ENCODE peak calls at places on chromosomes 5 and 9, in seven cellular contexts. S is H9, B is neuronal stem cell, L is mesenchymal stem cell, E is H1, T is trophoblast cell, H is mesendoderm. J is an unnamed sample.

GRCh38 chr9:126062158-126062929 is 264.3 kb upstream of the MVB12B start:
- DNase-seq in S (no peak), B (no peak), L (no peak), E (no peak), T (peak), H (no peak), J (no peak)

GRCh38 chr5:64505769-64506566 is at the start of gene RGS7BP:
- DNase-seq in S (peak), B (peak), L (peak), E (peak), T (no peak), H (peak), J (peak)

GRCh38 chr5:74372502-74373445 is 267.8 kb downstream of the ENC1 start:
- DNase-seq in S (no peak), B (no peak), L (no peak), E (no peak), T (no peak), H (no peak), J (peak)

GRCh38 chr5:180596115-180596667 is 4.9 kb upstream of the SCGB3A1 start:
- DNase-seq in S (no peak), B (no peak), L (no peak), E (no peak), T (no peak), H (no peak), J (no peak)

GRCh38 chr9:111099199-111100005 is 61.1 kb upstream of the LPAR1 start:
- DNase-seq in S (peak), B (peak), L (peak), E (peak), T (peak), H (peak), J (no peak)

GRCh38 chr5:91288117-91288516 is 95.0 kb downstream of the ARRDC3 start:
- DNase-seq in S (no peak), B (no peak), L (peak), E (no peak), T (no peak), H (no peak), J (peak)

GRCh38 chr9:88809836-88810235 is 181.4 kb upstream of the S1PR3 start:
- DNase-seq in S (no peak), B (no peak), L (no peak), E (no peak), T (no peak), H (no peak), J (no peak)

GRCh38 chr5:179166886-179167841 is 107.0 kb downstream of the ZNF354C start:
- DNase-seq in S (peak), B (peak), L (peak), E (no peak), T (peak), H (peak), J (peak)

GRCh38 chr5:80181618-80182211 is 74.1 kb downstream of the SERINC5 start:
- DNase-seq in S (no peak), B (no peak), L (no peak), E (no peak), T (peak), H (no peak), J (no peak)

GRCh38 chr5:396715-397032 is 46.3 kb upstream of the EXOC3 start:
- DNase-seq in S (no peak), B (no peak), L (no peak), E (no peak), T (no peak), H (no peak), J (no peak)

GRCh38 chr5:176844706-176845391 is 34.5 kb downstream of the UNC5A start:
- DNase-seq in S (no peak), B (no peak), L (no peak), E (no peak), T (no peak), H (no peak), J (peak)

GRCh38 chr5:142800776-142801494 is 30.8 kb downstream of the ARHGAP26 start:
- DNase-seq in S (no peak), B (no peak), L (no peak), E (no peak), T (no peak), H (no peak), J (no peak)

GRCh38 chr5:114070093-114070722 is 291.7 kb upstream of the KCNN2 start:
- DNase-seq in S (no peak), B (no peak), L (no peak), E (no peak), T (no peak), H (peak), J (no peak)

GRCh38 chr5:89849819-89850515 is 559.6 kb downstream of the CETN3 start:
- DNase-seq in S (no peak), B (no peak), L (peak), E (no peak), T (no peak), H (peak), J (no peak)

GRCh38 chr5:111278824-111279504 is 54.8 kb downstream of the CAMK4 start:
- DNase-seq in S (peak), B (peak), L (peak), E (peak), T (peak), H (peak), J (no peak)

GRCh38 chr9:125376261-125377226 is 114.9 kb downstream of the GAPVD1 start:
- DNase-seq in S (no peak), B (no peak), L (no peak), E (no peak), T (no peak), H (no peak), J (no peak)

GRCh38 chr5:105501315-105501714 is 1938.7 kb upstream of the NUDT12 start:
- DNase-seq in S (no peak), B (no peak), L (no peak), E (no peak), T (no peak), H (peak), J (no peak)

GRCh38 chr9:80841888-80842287 is 847.5 kb downstream of the TLE1 start:
- DNase-seq in S (no peak), B (no peak), L (no peak), E (no peak), T (no peak), H (no peak), J (no peak)

GRCh38 chr5:68884144-68884754 is 209.6 kb upstream of the SLC30A5 start:
- DNase-seq in S (no peak), B (no peak), L (no peak), E (no peak), T (no peak), H (no peak), J (no peak)

GRCh38 chr5:62385816-62386400 is 17.8 kb downstream of the DIMT1 start:
- DNase-seq in S (no peak), B (no peak), L (no peak), E (no peak), T (peak), H (no peak), J (no peak)

GRCh38 chr5:150397749-150398431 is 14.8 kb downstream of the CD74 start:
- DNase-seq in S (no peak), B (no peak), L (no peak), E (no peak), T (no peak), H (no peak), J (no peak)

GRCh38 chr9:127395491-127396252 is 1.3 kb upstream of the SLC2A8 start:
- DNase-seq in S (no peak), B (no peak), L (peak), E (no peak), T (no peak), H (no peak), J (no peak)

GRCh38 chr5:151183451-151184245 is 26.1 kb upstream of the ANXA6 start:
- DNase-seq in S (no peak), B (no peak), L (peak), E (no peak), T (no peak), H (no peak), J (peak)

GRCh38 chr9:16744386-16744785 is 126.1 kb downstream of the BNC2 start:
- DNase-seq in S (no peak), B (no peak), L (peak), E (no peak), T (no peak), H (no peak), J (peak)

GRCh38 chr9:130663258-130664171 is 879 bp upstream of the PRDM12 start:
- DNase-seq in S (peak), B (no peak), L (peak), E (no peak), T (no peak), H (peak), J (no peak)

DNA sequence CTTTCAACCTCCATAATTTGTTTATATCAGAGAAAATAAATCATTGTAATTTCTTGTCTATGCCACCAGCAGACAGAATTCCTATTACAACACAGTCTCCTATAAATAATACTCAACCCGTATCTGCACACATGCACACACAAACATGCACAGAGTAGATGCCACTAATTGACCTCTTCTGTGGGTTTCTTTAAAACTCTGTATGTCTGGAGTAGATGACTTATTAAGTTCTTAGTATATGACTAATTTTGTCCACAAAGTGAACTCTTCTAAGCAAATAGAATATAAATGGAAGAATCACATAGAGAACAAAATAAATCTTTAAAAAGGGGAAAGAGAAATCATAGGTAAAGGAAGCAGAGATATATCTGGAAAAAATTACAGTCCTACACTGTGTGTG is 452.3 kb downstream of the MTRR start:
- DNase-seq in S (no peak), B (no peak), L (no peak), E (no peak), T (no peak), H (no peak), J (no peak)
- H2BK5ac ChIP-seq in S (no peak), B (no peak), L (no peak), E (no peak), T (no peak), H (no peak), J (no peak)

GRCh38 chr9:83236029-83236696 is 173.2 kb upstream of the RASEF start:
- DNase-seq in S (no peak), B (no peak), L (no peak), E (no peak), T (no peak), H (no peak), J (no peak)

GRCh38 chr9:83238871-83239624 is 176.1 kb upstream of the RASEF start:
- DNase-seq in S (no peak), B (no peak), L (peak), E (no peak), T (peak), H (no peak), J (no peak)

GRCh38 chr9:83242066-83242465 is 179.1 kb upstream of the RASEF start:
- DNase-seq in S (no peak), B (no peak), L (no peak), E (no peak), T (peak), H (no peak), J (no peak)

GRCh38 chr9:83240671-83241070 is 177.7 kb upstream of the RASEF start:
- DNase-seq in S (no peak), B (no peak), L (no peak), E (no peak), T (no peak), H (no peak), J (no peak)

GRCh38 chr9:83239787-83240186 is 176.8 kb upstream of the RASEF start:
- DNase-seq in S (no peak), B (no peak), L (no peak), E (no peak), T (no peak), H (no peak), J (no peak)
- H2BK5ac ChIP-seq in S (no peak), B (no peak), L (no peak), E (no peak), T (no peak), H (no peak), J (no peak)

DNA sequence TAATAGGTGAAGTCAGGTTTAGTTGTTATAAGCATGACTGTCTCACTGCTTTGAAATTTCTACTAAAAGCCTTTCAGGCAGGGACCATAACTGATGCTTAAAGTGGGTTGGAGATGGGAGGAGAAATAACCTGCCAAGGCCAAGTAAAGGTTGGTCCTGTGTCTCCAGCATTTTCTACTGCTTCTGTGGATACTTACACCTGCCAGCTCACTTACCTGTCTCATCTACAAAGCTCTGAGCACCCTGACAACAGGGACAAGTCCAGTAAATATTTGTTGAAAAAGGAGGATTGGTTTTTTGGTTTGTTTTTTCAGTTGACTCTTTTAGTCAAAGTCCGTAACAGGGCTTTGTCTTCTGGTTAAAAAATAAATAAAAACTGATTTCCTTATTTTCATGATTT is 38.6 kb downstream of the GRAMD2B start:
- DNase-seq in S (no peak), B (no peak), L (no peak), E (no peak), T (no peak), H (no peak), J (no peak)
- H2BK5ac ChIP-seq in S (no peak), B (no peak), L (no peak), E (no peak), T (no peak), H (no peak), J (no peak)

DNA sequence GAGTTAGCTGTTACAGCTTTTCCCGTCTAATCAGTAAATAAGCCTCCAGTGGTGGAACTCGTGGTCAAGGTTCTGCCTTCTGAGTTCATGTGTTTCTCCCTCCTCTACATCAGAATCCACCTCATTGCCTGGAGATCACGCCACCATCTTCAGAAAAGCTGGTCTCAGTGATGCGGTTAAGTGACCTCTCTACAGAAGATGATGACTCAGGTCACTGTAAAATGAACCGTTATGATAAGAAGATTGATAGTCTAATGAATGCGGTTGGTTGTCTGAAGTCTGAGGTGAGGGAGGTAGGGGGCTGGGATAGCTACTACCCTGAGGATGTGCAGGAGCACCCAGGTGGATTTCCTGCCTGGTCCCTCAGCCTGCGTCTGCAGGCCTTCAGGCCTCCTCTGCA is 13.3 kb downstream of the ODF2 start:
- DNase-seq in S (no peak), B (no peak), L (no peak), E (no peak), T (no peak), H (no peak), J (no peak)
- H2BK5ac ChIP-seq in S (no peak), B (no peak), L (no peak), E (no peak), T (no peak), H (no peak), J (no peak)

GRCh38 chr5:107154598-107154997 is 516.1 kb downstream of the EFNA5 start:
- DNase-seq in S (no peak), B (no peak), L (no peak), E (no peak), T (no peak), H (no peak), J (no peak)

GRCh38 chr5:107153304-107153703 is 517.4 kb downstream of the EFNA5 start:
- DNase-seq in S (no peak), B (no peak), L (peak), E (no peak), T (no peak), H (no peak), J (no peak)

GRCh38 chr5:107157811-107158210 is 512.9 kb downstream of the EFNA5 start:
- DNase-seq in S (no peak), B (no peak), L (no peak), E (no peak), T (no peak), H (peak), J (no peak)

DNA sequence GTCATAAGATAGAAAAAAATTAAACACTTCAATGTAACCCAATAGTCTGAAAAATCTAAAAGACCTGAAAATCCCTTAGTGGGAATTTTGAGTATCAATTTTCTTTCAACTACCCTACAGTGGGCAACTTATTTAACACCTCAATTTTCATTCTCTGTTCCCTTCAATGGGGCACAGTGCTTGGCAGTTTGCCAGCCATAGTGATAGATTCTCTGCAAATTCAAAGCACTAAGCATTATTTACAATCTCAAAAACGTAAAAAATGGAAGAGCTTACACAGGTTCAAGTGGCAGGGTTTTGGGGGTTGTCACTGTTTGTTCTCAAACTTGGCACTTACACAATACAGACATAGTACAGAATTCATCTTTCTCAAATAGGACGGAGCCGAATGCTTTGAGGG is 515.1 kb downstream of the EFNA5 start:
- DNase-seq in S (no peak), B (no peak), L (peak), E (no peak), T (no peak), H (no peak), J (no peak)
- H2BK5ac ChIP-seq in S (no peak), B (no peak), L (no peak), E (no peak), T (no peak), H (no peak), J (no peak)

GRCh38 chr9:113927277-113927676 is 51.2 kb downstream of the ZNF618 start:
- DNase-seq in S (no peak), B (no peak), L (no peak), E (no peak), T (no peak), H (peak), J (no peak)
- H2BK5ac ChIP-seq in S (no peak), B (no peak), L (no peak), E (no peak), T (no peak), H (no peak), J (no peak)

DNA sequence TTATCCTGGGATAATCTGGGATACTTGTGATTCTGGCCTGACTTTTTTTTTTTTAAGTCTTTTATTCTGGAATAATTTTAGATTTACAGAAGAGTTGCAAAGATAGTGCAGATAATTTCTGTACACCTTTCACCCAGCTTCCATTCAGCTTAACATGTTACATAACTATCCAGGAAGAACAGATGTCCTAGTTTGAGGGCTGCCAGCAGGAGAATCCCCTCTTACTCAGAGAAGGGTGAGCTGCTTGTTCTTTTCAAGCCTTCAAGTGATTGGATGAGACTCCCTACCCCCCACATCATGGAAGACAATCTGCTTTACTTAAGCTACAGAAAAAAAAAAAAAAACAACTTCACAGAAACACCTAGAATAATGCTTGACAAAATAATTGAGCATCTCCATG is 254.2 kb downstream of the TRIM32 start:
- DNase-seq in S (no peak), B (no peak), L (no peak), E (no peak), T (peak), H (no peak), J (no peak)
- H2BK5ac ChIP-seq in S (no peak), B (no peak), L (no peak), E (no peak), T (no peak), H (no peak), J (no peak)

GRCh38 chr5:78550891-78551290 is 97.7 kb downstream of the LHFPL2 start:
- DNase-seq in S (no peak), B (no peak), L (peak), E (no peak), T (no peak), H (no peak), J (peak)

GRCh38 chr5:78547731-78548189 is 100.8 kb downstream of the LHFPL2 start:
- DNase-seq in S (no peak), B (no peak), L (peak), E (no peak), T (no peak), H (no peak), J (peak)

GRCh38 chr5:78547171-78547570 is 101.4 kb downstream of the LHFPL2 start:
- DNase-seq in S (no peak), B (no peak), L (peak), E (no peak), T (no peak), H (no peak), J (peak)

GRCh38 chr5:78548216-78548615 is 100.4 kb downstream of the LHFPL2 start:
- DNase-seq in S (no peak), B (no peak), L (no peak), E (no peak), T (no peak), H (no peak), J (no peak)

DNA sequence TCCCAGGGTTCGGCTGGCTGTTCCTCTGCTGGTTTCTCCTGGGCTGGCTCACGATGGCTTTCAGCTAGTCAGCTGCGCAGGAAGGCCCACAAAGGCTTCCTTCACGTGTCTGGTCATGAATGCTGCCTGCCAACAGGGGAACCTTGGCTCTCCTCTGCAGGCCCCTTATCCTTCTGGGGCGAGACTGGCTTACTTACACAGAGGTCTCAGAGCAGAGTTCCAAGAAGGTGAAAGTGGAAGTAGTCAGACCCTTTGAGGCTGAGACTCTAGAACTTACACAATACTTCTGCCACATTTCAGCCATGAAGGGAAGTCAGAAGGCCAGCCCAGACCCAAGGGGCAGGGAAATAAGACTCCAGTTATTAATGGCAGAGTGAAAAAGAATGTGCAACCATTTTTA is 99.5 kb downstream of the LHFPL2 start:
- DNase-seq in S (peak), B (no peak), L (peak), E (no peak), T (peak), H (no peak), J (no peak)
- H2BK5ac ChIP-seq in S (no peak), B (no peak), L (no peak), E (no peak), T (no peak), H (no peak), J (no peak)

GRCh38 chr9:34589656-34590375 is at the start of gene CNTFR:
- DNase-seq in S (no peak), B (no peak), L (peak), E (no peak), T (no peak), H (no peak), J (no peak)
- H2BK5ac ChIP-seq in S (no peak), B (peak), L (no peak), E (no peak), T (no peak), H (no peak), J (no peak)

J was measured in IMR-90.